ENCODE peak calls at places on chromosome 7, in seven cellular contexts. F, P, R, H, C, N and O are unnamed samples.

GRCh38 chr7:140539466-140539865 is 60.2 kb upstream of the MKRN1 start:
- DNase-seq in H (no peak), C (no peak), F (no peak), P (no peak), R (no peak), N (no peak), O (no peak)

GRCh38 chr7:35716038-35716803 is 21.3 kb upstream of the HERPUD2 start:
- DNase-seq in P (peak), H (no peak), F (no peak), N (peak), C (no peak), R (peak), O (no peak)

GRCh38 chr7:121960678-121961461 is 87.9 kb downstream of the PTPRZ1 start:
- DNase-seq in R (peak), P (peak), C (no peak), H (no peak), N (peak), F (peak), O (no peak)

GRCh38 chr7:5638994-5639393 is 142.5 kb downstream of the RNF216 start:
- DNase-seq in P (peak), N (no peak), H (no peak), C (no peak), R (no peak), F (no peak), O (no peak)

GRCh38 chr7:159209429-159209828 is 64.8 kb upstream of the VIPR2 start:
- DNase-seq in F (no peak), N (no peak), R (no peak), H (no peak), C (no peak), P (no peak), O (no peak)

GRCh38 chr7:29809533-29810155 is 3.3 kb downstream of the WIPF3 start:
- DNase-seq in H (no peak), F (no peak), R (no peak), P (no peak), C (no peak), N (no peak), O (no peak)

GRCh38 chr7:78315119-78315518 is 516.5 kb downstream of the PHTF2 start:
- DNase-seq in F (no peak), N (peak), P (no peak), H (no peak), R (no peak), C (no peak), O (no peak)

GRCh38 chr7:131007439-131008330 is 273.7 kb upstream of the KLF14 start:
- DNase-seq in N (peak), F (peak), H (peak), P (peak), C (peak), R (peak), O (no peak)

GRCh38 chr7:6615853-6616555 is 594 bp downstream of the ZNF853 start:
- DNase-seq in H (no peak), N (no peak), C (peak), R (no peak), P (no peak), F (no peak), O (no peak)

GRCh38 chr7:108147031-108147563 is 16.9 kb upstream of the LAMB4 start:
- DNase-seq in H (no peak), N (no peak), C (peak), P (no peak), F (no peak), R (no peak), O (no peak)

GRCh38 chr7:4202954-4203353 is 479.1 kb upstream of the FOXK1 start:
- DNase-seq in R (no peak), H (no peak), F (no peak), N (no peak), P (no peak), C (no peak), O (no peak)

GRCh38 chr7:154304740-154305679 is 252.8 kb downstream of the DPP6 start:
- DNase-seq in R (no peak), H (no peak), N (no peak), P (no peak), F (no peak), C (no peak), O (no peak)

GRCh38 chr7:103752995-103753394 is 236.5 kb downstream of the RELN start:
- DNase-seq in C (no peak), P (peak), H (no peak), F (peak), N (peak), R (no peak), O (no peak)

GRCh38 chr7:117588352-117588794 is 108.5 kb downstream of the CFTR start:
- DNase-seq in N (peak), F (no peak), P (no peak), H (peak), C (no peak), R (no peak), O (no peak)

GRCh38 chr7:24871765-24872164 is 108.2 kb downstream of the OSBPL3 start:
- DNase-seq in N (no peak), C (no peak), F (no peak), R (no peak), P (no peak), H (peak), O (no peak)

GRCh38 chr7:102024769-102025391 is 207.5 kb downstream of the CUX1 start:
- DNase-seq in H (no peak), C (no peak), F (no peak), R (no peak), P (no peak), N (no peak), O (no peak)

GRCh38 chr7:121002755-121003114 is 14.2 kb downstream of the CPED1 start:
- DNase-seq in F (no peak), R (no peak), H (no peak), N (no peak), C (no peak), P (no peak), O (no peak)

GRCh38 chr7:132655071-132655761 is 78.9 kb upstream of the PLXNA4 start:
- DNase-seq in N (peak), C (peak), F (no peak), H (peak), R (peak), P (peak), O (no peak)

GRCh38 chr7:113790025-113790424 is 128.8 kb downstream of the PPP1R3A start:
- DNase-seq in C (no peak), R (no peak), N (no peak), H (no peak), P (no peak), F (no peak), O (no peak)

GRCh38 chr7:95096123-95096395 is 188.7 kb downstream of the PPP1R9A start:
- DNase-seq in H (no peak), R (no peak), P (no peak), F (no peak), C (no peak), N (no peak), O (no peak)

GRCh38 chr7:37234928-37235327 is 213.7 kb downstream of the ELMO1 start:
- DNase-seq in C (no peak), N (no peak), F (peak), H (peak), R (no peak), P (no peak), O (no peak)

GRCh38 chr7:41431671-41432070 is 271.2 kb downstream of the INHBA start:
- DNase-seq in N (no peak), R (no peak), C (no peak), F (no peak), P (no peak), H (no peak), O (no peak)

GRCh38 chr7:117567781-117568180 is 88.0 kb downstream of the CFTR start:
- DNase-seq in P (no peak), C (no peak), F (no peak), N (peak), R (no peak), H (no peak), O (no peak)

GRCh38 chr7:749121-749520 is 22.0 kb upstream of the PRKAR1B start:
- DNase-seq in F (no peak), P (no peak), R (no peak), N (no peak), H (no peak), C (no peak), O (no peak)

GRCh38 chr7:105532709-105533460 is 884 bp downstream of the RINT1 start:
- DNase-seq in N (no peak), C (no peak), F (no peak), R (no peak), H (no peak), P (no peak), O (no peak)

GRCh38 chr7:65287023-65287422 is 86.6 kb upstream of the ZNF92 start:
- DNase-seq in R (no peak), N (no peak), P (peak), H (no peak), F (no peak), C (no peak), O (no peak)

GRCh38 chr7:124032369-124033092 is at the start of gene TMEM229A:
- DNase-seq in H (peak), P (peak), R (peak), N (peak), C (peak), F (peak), O (no peak)

GRCh38 chr7:131625817-131626372 is 69.5 kb upstream of the PODXL start:
- DNase-seq in R (no peak), F (peak), N (peak), P (peak), C (peak), H (no peak), O (no peak)

GRCh38 chr7:1209097-1209496 is 23.6 kb upstream of the UNCX start:
- DNase-seq in F (no peak), H (no peak), C (no peak), R (no peak), N (no peak), P (no peak), O (no peak)

GRCh38 chr7:31788445-31788844 is 101.4 kb downstream of the PPP1R17 start:
- DNase-seq in N (no peak), C (no peak), R (no peak), F (no peak), H (no peak), P (no peak), O (no peak)

GRCh38 chr7:67610897-67611296 is 614.3 kb downstream of the TYW1 start:
- DNase-seq in H (no peak), P (no peak), R (no peak), N (no peak), F (no peak), C (no peak), O (no peak)

GRCh38 chr7:67604461-67605386 is 608.1 kb downstream of the TYW1 start:
- DNase-seq in N (no peak), H (no peak), P (no peak), C (no peak), R (no peak), F (no peak), O (no peak)

GRCh38 chr7:67608806-67609205 is 612.2 kb downstream of the TYW1 start:
- DNase-seq in H (no peak), F (no peak), P (no peak), R (no peak), N (no peak), C (no peak), O (no peak)
- TF ChIP-seq CTCF in H (no peak), F (no peak), P (no peak), R (peak), N (no peak), C (no peak), O (no peak)

DNA sequence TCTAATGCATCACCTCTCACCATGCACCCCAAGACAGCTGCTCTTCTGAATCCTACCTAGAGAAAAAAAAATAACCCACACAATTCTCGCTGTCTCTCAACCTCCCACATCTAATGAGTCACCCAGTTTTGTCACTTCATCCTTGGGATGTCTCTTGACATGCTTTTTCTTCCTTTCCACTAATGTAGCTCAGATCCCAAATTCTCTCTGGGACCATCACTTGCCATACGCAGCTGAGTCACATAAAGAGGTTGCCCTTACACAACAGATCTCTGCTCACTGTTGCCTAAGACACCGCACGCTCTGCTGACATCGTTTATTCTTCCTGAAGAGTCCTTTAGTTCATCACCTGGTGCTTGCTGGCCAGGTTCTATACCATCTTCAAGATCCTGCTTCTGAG is 606.0 kb upstream of the GALNT17 start:
- DNase-seq in N (peak), P (peak), C (no peak), R (no peak), F (no peak), H (no peak), O (no peak)
- TF ChIP-seq CTCF in N (no peak), P (no peak), C (no peak), R (no peak), F (no peak), H (no peak), O (no peak)

GRCh38 chr7:155765458-155765857 is 46.8 kb downstream of the SHH start:
- DNase-seq in R (no peak), N (no peak), P (no peak), F (no peak), C (no peak), H (no peak), O (no peak)

GRCh38 chr7:155766386-155766785 is 45.9 kb downstream of the SHH start:
- DNase-seq in F (no peak), N (no peak), P (no peak), C (no peak), R (no peak), H (no peak), O (no peak)

GRCh38 chr7:155769701-155770100 is 42.6 kb downstream of the SHH start:
- DNase-seq in F (no peak), H (no peak), N (peak), R (no peak), P (peak), C (peak), O (no peak)

GRCh38 chr7:155770186-155770585 is 42.1 kb downstream of the SHH start:
- DNase-seq in H (no peak), R (no peak), F (no peak), P (no peak), C (no peak), N (no peak), O (no peak)

DNA sequence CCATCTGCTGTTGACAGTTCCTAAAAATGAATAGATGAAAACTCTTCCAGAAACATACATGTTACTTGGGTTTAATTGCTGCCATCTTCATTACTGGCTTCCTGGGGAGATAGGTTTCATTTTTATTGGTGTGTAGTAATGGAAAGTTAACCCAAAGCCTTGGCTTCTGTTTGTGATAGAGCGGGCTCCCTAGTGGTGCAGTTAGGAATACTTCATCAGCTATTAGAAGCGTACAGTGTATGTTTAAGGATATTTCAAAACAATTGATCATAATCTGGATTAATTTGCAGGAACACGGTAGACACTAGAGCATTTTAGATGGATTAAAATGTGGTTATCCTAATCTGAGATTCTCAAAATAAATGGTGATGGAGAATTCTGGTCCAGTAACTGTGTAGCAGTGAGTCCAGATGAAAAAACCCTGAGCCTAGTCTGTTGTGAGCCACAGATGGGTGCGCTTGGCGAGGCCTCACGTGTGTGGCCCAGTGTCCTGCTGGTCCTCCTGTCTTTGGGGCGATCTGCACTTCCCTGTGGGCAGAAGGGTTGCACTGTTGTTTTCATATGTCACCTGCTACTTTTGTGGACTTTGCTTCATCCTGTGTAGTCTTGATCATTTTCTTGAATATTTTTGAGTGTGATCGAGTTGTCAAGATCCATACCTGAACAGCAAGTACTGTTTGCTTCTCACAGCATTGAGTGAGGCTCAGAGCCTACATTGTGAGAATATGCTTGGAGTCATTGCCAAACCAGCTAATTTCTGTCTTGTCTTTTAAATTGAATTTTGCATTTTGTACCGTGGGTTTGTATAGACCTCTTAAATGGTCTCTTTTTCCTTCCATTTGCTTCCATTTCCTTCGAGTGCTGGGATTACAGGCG is 44.5 kb downstream of the SHH start:
- DNase-seq in F (no peak), R (no peak), C (no peak), N (no peak), H (no peak), P (no peak), O (no peak)
- TF ChIP-seq CTCF in F (no peak), R (no peak), C (no peak), N (no peak), H (no peak), P (peak), O (no peak)

DNA sequence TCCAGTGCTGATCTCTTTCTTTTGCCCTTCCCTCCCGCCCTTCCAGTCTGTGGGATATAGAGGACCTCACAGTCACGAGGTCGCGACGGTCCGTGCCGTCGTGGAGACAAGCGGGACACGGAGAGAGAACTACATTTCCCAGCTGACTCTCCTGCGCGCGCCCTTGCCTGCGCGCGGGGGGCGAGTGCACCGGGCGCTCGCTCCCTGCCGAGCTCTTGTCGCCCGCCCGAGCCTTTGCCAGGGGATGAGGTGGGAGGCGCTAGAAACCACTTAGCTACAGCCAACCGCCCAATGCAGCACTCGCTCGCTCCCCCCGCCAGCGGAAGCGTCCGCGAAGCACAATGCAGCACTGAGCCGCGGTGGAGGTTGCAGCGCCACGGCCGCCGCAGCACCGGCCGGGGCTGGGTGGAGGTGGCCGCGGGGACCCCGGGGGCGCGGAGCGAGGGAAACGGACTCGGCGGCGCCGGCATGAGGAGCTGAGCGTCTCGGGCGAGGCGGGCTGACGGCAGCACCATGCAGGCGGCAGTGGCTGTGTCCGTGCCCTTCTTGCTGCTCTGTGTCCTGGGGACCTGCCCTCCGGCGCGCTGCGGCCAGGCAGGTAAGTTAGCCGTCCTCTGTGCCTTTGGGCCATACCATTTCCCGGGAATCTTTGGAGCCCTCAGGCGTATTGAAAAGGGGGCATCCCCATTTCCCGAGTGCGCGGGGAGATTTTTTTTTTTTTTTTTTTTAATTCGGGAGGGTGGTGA is at the start of gene ADAM22:
- DNase-seq in C (peak), P (peak), N (peak), F (peak), R (peak), H (peak), O (peak)
- TF ChIP-seq CTCF in C (no peak), P (no peak), N (no peak), F (no peak), R (no peak), H (no peak), O (no peak)

GRCh38 chr7:148967032-148967372 is 61.3 kb downstream of the PDIA4 start:
- DNase-seq in F (no peak), C (no peak), P (no peak), R (no peak), N (no peak), H (no peak), O (no peak)
- TF ChIP-seq CTCF in F (peak), C (no peak), P (no peak), R (no peak), N (no peak), H (no peak), O (no peak)